ENCODE peak calls at places on chromosomes 7 and 10, in five cellular contexts. K, F, C, L and V are unnamed samples.

GRCh38 chr7:156725074-156725473 is 84.5 kb downstream of the RNF32 start:
- DNase-seq in C (no peak), F (no peak), L (no peak), K (peak; percentile 32), V (no peak)

GRCh38 chr7:79453558-79454324 is at the start of gene MAGI2:
- DNase-seq in K (peak; percentile 66), L (peak; percentile 91), C (peak; percentile 68), F (peak; percentile 94), V (peak; percentile 87)

GRCh38 chr7:105690286-105690915 is 109.1 kb upstream of the EFCAB10 start:
- DNase-seq in K (no peak), C (no peak), L (no peak), F (no peak), V (no peak)

GRCh38 chr10:60434418-60435046 is 44.9 kb upstream of the ANK3 start:
- DNase-seq in C (peak; percentile 58), L (no peak), K (no peak), F (peak; percentile 61), V (no peak)

GRCh38 chr10:34031410-34031809 is 696.9 kb upstream of the NRP1 start:
- DNase-seq in L (peak; percentile 78), C (peak; percentile 55), F (no peak), K (no peak), V (no peak)

GRCh38 chr7:16484453-16485158 is 19.1 kb upstream of the SOSTDC1 start:
- DNase-seq in C (no peak), F (no peak), K (peak; percentile 29), L (no peak), V (no peak)

GRCh38 chr7:132386249-132386681 is 190.0 kb downstream of the PLXNA4 start:
- DNase-seq in L (peak; percentile 72), C (no peak), F (peak; percentile 72), K (no peak), V (no peak)

GRCh38 chr7:353746-354325 is 63.9 kb downstream of the FOXL3 start:
- DNase-seq in C (no peak), L (peak; percentile 87), F (no peak), K (no peak), V (no peak)

GRCh38 chr10:12350167-12350872 is 973 bp downstream of the CAMK1D start:
- DNase-seq in C (peak; percentile 77), K (no peak), F (peak; percentile 62), L (peak; percentile 56), V (peak; percentile 53)

DNA sequence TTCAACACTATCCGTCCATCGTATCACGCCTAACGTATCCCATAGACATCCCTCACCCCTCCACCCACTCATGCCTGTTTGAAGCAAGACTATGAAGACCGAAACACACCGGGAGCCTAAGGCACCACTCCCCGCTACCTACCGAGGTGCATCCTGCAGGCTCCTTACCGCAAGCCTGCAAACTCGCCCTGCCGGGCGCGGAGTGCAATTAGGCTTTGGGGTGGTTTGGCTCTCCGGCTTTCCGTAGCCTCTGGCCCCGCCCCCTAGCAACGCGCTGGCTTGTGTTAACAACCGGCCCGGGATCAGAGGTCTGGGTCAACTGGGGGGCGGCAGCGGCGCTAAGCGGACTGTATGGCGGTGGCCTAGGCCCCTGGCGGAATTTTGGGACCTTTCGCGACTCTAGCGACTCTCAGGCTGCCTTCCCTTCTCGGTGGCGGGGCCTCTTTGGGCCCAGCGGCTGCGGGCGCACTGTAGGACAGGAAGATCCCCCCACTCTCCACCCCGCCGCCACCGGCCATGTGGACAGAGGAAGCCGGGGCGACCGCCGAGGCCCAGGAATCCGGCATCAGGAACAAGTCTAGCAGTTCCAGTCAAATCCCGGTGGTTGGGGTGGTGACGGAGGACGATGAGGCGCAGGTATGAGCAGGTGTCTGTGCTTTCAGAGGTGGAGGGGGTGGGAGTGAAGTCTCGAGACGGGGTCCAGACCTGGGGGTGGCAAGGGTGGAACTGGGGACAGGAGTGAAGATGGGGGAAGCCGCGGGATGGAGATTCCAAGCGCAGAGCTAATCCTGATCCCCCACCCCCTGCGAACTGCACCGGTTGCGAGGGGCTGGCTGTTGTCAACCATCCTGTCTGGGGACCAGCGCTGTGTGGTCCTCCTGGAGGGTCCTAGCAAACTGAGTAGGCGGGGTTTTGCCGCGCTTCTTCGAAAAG is at the start of gene CFAP69:
- DNase-seq in F (peak; percentile 94), K (peak; percentile 50), L (peak; percentile 94), C (peak; percentile 96), V (peak; percentile 73)
- H3K27ac ChIP-seq in F (peak within 1 kb of the TSS; percentile 44), K (no peak within 1 kb of the TSS), L (peak within 1 kb of the TSS; percentile 15), C (peak within 1 kb of the TSS; percentile 55), V (no peak within 1 kb of the TSS)

GRCh38 chr10:110648743-110649651 is 4.9 kb downstream of the RBM20 start:
- DNase-seq in F (no peak), L (no peak), C (no peak), K (no peak), V (no peak)

GRCh38 chr10:110644598-110645462 is 694 bp downstream of the RBM20 start:
- DNase-seq in L (no peak), C (no peak), F (peak; percentile 43), K (no peak), V (no peak)

GRCh38 chr10:110643670-110644597 is at the start of gene RBM20:
- DNase-seq in K (no peak), C (no peak), F (peak; percentile 91), L (peak; percentile 89), V (no peak)

GRCh38 chr10:110647136-110647430 is 2.9 kb downstream of the RBM20 start:
- DNase-seq in L (no peak), F (no peak), C (no peak), K (no peak), V (no peak)

GRCh38 chr10:110646417-110647135 is 2.4 kb downstream of the RBM20 start:
- DNase-seq in L (no peak), F (peak; percentile 19), K (no peak), C (no peak), V (no peak)
- H3K27ac ChIP-seq in L (peak overlapping the region; percentile 96), F (no peak overlapping the region), K (no peak overlapping the region), C (no peak overlapping the region), V (no peak overlapping the region)

DNA sequence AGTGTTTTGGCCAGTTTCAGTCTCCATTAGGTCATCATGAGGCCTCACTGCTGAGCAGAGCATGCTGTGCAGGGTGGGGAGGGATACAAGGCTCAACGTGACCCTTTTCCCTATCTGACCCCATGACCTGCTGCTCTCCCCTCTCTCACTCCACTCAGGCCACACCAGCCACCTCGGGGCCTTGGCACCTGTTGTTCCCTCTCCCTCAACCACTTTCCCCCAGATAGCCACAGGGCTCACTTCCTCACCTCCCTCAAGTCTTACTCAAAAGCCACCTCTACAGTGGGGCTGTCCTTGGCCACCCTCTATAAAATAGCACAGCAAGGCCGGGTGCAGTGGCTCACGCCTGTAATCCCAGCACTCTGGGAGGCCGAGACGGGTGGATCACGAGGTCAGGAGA is 13.9 kb downstream of the SH3PXD2A start:
- DNase-seq in L (no peak), C (no peak), K (no peak), F (no peak), V (no peak)
- H3K27ac ChIP-seq in L (peak overlapping the region; percentile 83), C (no peak overlapping the region), K (no peak overlapping the region), F (no peak overlapping the region), V (no peak overlapping the region)

GRCh38 chr7:151744051-151744580 is 132.8 kb downstream of the PRKAG2 start:
- DNase-seq in F (no peak), K (no peak), L (no peak), C (no peak), V (no peak)
- H3K27ac ChIP-seq in F (no peak overlapping the region), K (no peak overlapping the region), L (no peak overlapping the region), C (no peak overlapping the region), V (no peak overlapping the region)

GRCh38 chr10:70418713-70419112 is 14.8 kb downstream of the EIF4EBP2 start:
- DNase-seq in K (no peak), F (no peak), L (no peak), C (no peak), V (no peak)

GRCh38 chr10:70412356-70412755 is 8.4 kb downstream of the EIF4EBP2 start:
- DNase-seq in K (no peak), L (no peak), F (no peak), C (no peak), V (no peak)

GRCh38 chr10:70417568-70417967 is 13.6 kb downstream of the EIF4EBP2 start:
- DNase-seq in C (no peak), K (no peak), L (no peak), F (no peak), V (no peak)

GRCh38 chr10:70418229-70418628 is 14.3 kb downstream of the EIF4EBP2 start:
- DNase-seq in C (peak; percentile 47), K (peak; percentile 70), L (no peak), F (no peak), V (no peak)
- H3K27ac ChIP-seq in C (no peak overlapping the region), K (peak overlapping the region; percentile 73), L (peak overlapping the region; percentile 27), F (peak overlapping the region; percentile 18), V (no peak overlapping the region)

GRCh38 chr10:89352802-89353201 is 25.0 kb downstream of the IFIT3 start:
- DNase-seq in K (no peak), C (no peak), L (no peak), F (no peak), V (no peak)
- H3K27ac ChIP-seq in K (peak overlapping the region; percentile 85), C (no peak overlapping the region), L (no peak overlapping the region), F (peak overlapping the region; percentile 79), V (no peak overlapping the region)

DNA sequence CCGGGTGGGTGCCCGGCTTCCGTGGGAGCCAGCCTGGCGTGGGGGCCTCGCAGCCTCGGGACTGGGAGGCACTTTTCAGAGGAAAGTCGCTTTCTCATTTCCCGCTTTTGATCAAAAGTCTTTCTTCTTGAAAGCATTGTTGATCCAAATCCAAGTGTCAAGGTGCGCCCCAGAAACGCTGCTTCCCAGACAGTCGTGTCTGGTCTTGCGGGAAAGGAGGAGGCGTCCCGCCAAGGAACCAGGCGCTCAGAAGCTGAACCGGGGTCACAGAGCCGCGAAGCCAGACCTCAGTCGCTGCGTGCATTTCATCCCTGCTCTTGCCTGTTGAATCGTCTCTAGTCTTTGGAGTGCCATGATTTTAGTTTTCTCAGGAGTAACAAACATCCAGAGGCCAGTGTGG is 1.1 kb upstream of the BNIP3 start:
- DNase-seq in F (no peak), L (no peak), C (no peak), K (no peak), V (no peak)
- H3K27ac ChIP-seq in F (no peak overlapping the region), L (peak overlapping the region; percentile 86), C (no peak overlapping the region), K (no peak overlapping the region), V (no peak overlapping the region)

DNA sequence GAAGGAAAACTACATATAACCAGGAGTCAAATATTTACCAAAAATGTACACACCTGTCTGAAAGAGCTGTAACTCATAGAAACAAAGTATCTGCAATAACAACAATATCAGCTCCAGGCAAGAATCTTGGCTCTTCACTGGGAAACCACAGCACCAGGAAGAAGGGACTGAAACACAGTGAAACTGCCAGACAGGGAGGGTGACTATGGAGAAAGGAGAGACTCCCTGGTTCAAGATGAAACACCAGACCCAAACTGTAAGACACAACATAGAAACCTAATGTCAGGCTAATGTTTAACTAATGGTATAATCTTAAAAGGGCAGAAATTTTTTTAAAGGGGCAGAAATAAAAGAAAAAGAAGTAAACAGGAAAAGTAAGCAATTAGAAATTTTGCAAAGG is 11.5 kb upstream of the TAS2R39 start:
- DNase-seq in F (no peak), C (no peak), L (no peak), K (no peak), V (no peak)
- H3K27ac ChIP-seq in F (no peak overlapping the region), C (no peak overlapping the region), L (no peak overlapping the region), K (no peak overlapping the region), V (no peak overlapping the region)

GRCh38 chr10:116765549-116766162 is 23.3 kb upstream of the HSPA12A start:
- DNase-seq in K (no peak), C (peak; percentile 72), L (no peak), F (no peak), V (peak; percentile 29)

GRCh38 chr10:116764979-116765378 is 22.6 kb upstream of the HSPA12A start:
- DNase-seq in F (no peak), K (no peak), C (no peak), L (no peak), V (no peak)

GRCh38 chr10:116763440-116763839 is 21.1 kb upstream of the HSPA12A start:
- DNase-seq in F (no peak), L (no peak), C (no peak), K (no peak), V (peak; percentile 16)

GRCh38 chr10:116760919-116761318 is 18.6 kb upstream of the HSPA12A start:
- DNase-seq in C (no peak), K (no peak), F (no peak), L (no peak), V (no peak)

GRCh38 chr10:116761883-116762282 is 19.5 kb upstream of the HSPA12A start:
- DNase-seq in K (no peak), F (no peak), C (no peak), L (peak; percentile 12), V (no peak)
- H3K27ac ChIP-seq in K (no peak overlapping the region), F (no peak overlapping the region), C (no peak overlapping the region), L (no peak overlapping the region), V (peak overlapping the region; percentile 67)